ENCODE peak calls at places on chromosomes 6 and 20, in five cellular contexts. G is K562, E is SK-N-SH, M is HepG2, K is GM12878. U is an unnamed sample.

GRCh38 chr6:12458558-12458957 is 168.4 kb downstream of the EDN1 start:
- DNase-seq in M (no peak), E (no peak), G (no peak), K (no peak), U (no peak)

GRCh38 chr20:60352017-60352416 is 393.8 kb downstream of the CDH26 start:
- DNase-seq in G (no peak), K (no peak), M (no peak), E (no peak), U (no peak)

GRCh38 chr6:14922306-14922705 is 323.6 kb upstream of the JARID2 start:
- DNase-seq in G (no peak), M (no peak), K (no peak), E (peak), U (no peak)

GRCh38 chr6:159979136-159979874 is 10.4 kb downstream of the IGF2R start:
- DNase-seq in K (peak), G (no peak), M (peak), E (no peak), U (no peak)

GRCh38 chr6:6599468-6599873 is 11.0 kb downstream of the LY86 start:
- DNase-seq in E (no peak), G (no peak), K (no peak), M (no peak), U (no peak)

GRCh38 chr20:32139947-32140346 is 30.4 kb downstream of the TM9SF4 start:
- DNase-seq in K (peak), E (no peak), M (no peak), G (no peak), U (no peak)

GRCh38 chr20:11454966-11455799 is 462.5 kb upstream of the BTBD3 start:
- DNase-seq in E (no peak), M (no peak), G (no peak), K (no peak), U (no peak)

GRCh38 chr20:62010551-62011402 is 54.9 kb downstream of the TAF4 start:
- DNase-seq in M (peak), K (peak), E (peak), G (peak), U (peak)

GRCh38 chr20:45354423-45355208 is 6.4 kb upstream of the SDC4 start:
- DNase-seq in M (no peak), E (no peak), K (no peak), G (no peak), U (no peak)

GRCh38 chr6:39887692-39888450 is 46.4 kb downstream of the MOCS1 start:
- DNase-seq in M (peak), E (no peak), G (no peak), K (no peak), U (no peak)
- TF ChIP-seq GABPA in M (no peak), E (no peak), G (no peak), K (no peak), U (no peak)

DNA sequence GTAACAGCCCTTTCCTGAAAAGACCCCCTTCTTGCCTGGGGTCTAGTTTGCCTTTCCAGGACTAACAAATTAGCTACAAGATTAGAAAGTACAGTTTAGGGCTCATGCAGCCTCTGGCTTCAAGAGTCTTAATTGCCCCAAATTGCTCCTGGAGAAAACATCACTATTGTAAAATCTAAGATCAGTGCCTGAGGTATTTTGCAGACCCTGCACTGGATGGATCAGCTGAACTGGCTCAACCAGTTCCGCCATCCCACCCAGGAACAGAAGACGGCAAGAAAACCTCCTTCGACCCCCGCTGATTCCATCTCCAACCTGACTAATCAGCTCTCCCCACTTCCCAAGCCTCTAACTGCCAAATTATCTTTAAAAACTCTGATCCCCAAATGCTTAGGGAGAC is 236.5 kb upstream of the KCNG1 start:
- DNase-seq in E (no peak), M (no peak), G (no peak), K (no peak), U (no peak)
- TF ChIP-seq SIN3A in E (no peak), M (no peak), G (no peak), K (no peak), U (no peak)

GRCh38 chr6:16822529-16822928 is 61.3 kb upstream of the ATXN1 start:
- DNase-seq in G (no peak), K (no peak), E (no peak), M (no peak), U (no peak)

GRCh38 chr6:16819752-16820151 is 58.5 kb upstream of the ATXN1 start:
- DNase-seq in E (no peak), M (no peak), G (no peak), K (no peak), U (no peak)

GRCh38 chr6:16823700-16824352 is 62.6 kb upstream of the ATXN1 start:
- DNase-seq in K (no peak), G (no peak), M (no peak), E (no peak), U (no peak)

GRCh38 chr6:16822975-16823374 is 61.7 kb upstream of the ATXN1 start:
- DNase-seq in K (no peak), E (no peak), M (no peak), G (no peak), U (no peak)

GRCh38 chr6:16821834-16822264 is 60.6 kb upstream of the ATXN1 start:
- DNase-seq in G (no peak), K (no peak), E (no peak), M (peak), U (no peak)
- TF ChIP-seq GABPA in G (no peak), K (no peak), E (no peak), M (no peak), U (no peak)

GRCh38 chr6:153997221-153997620 is 41.8 kb upstream of the OPRM1 start:
- DNase-seq in E (no peak), K (no peak), G (no peak), M (no peak), U (no peak)
- TF ChIP-seq SIN3A in E (no peak), K (no peak), G (no peak), M (no peak), U (no peak)

DNA sequence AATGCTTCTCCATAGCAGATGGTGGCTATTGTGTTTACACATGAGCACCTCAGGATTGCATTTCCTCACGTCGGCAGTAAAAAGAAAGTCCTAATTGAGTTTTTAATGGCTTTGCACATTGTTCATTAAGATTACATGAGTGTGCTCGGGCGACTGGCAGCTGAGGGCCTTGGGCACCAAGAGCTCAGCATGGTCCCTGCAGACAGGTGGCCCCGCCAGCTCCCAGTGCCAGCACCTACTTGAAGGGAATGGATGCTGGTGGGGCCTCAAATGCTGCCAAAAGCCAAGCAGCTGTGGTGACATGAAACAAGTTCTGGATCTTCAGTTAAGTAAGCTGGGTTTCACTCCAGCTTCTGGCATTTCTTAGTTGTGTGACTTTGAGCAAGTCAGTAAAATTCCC is 394.3 kb downstream of the PTPRT start:
- DNase-seq in M (no peak), G (no peak), E (no peak), K (no peak), U (no peak)
- TF ChIP-seq GABPA in M (no peak), G (no peak), E (no peak), K (no peak), U (no peak)

GRCh38 chr6:125636671-125637070 is 112.8 kb upstream of the HEY2 start:
- DNase-seq in K (no peak), E (no peak), M (no peak), G (no peak), U (no peak)

GRCh38 chr6:125637207-125637606 is 112.2 kb upstream of the HEY2 start:
- DNase-seq in E (no peak), G (no peak), M (no peak), K (no peak), U (no peak)

GRCh38 chr6:125640441-125641150 is 108.8 kb upstream of the HEY2 start:
- DNase-seq in M (no peak), E (no peak), K (no peak), G (no peak), U (no peak)

DNA sequence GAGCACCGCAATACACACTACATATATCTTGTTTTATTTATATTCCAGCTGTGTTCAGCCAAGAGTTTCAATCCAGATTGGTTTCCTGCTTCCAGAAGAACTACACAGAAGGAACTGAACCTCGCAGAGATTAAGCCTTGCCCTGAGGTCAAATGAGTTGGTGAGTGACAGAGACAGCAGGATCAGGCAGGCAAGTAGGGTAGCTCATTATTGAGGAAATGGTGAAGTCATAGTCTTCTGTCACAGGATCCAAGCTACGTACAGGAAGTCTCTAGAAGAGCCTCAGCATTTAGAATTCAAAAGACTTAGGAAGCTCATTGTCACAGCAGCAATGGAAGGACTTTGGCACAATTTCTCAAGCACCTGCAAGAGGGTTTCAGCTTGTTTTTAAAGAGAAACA is 109.8 kb upstream of the HEY2 start:
- DNase-seq in E (no peak), K (no peak), M (no peak), G (no peak), U (no peak)
- TF ChIP-seq SIN3A in E (no peak), K (no peak), M (no peak), G (no peak), U (no peak)

DNA sequence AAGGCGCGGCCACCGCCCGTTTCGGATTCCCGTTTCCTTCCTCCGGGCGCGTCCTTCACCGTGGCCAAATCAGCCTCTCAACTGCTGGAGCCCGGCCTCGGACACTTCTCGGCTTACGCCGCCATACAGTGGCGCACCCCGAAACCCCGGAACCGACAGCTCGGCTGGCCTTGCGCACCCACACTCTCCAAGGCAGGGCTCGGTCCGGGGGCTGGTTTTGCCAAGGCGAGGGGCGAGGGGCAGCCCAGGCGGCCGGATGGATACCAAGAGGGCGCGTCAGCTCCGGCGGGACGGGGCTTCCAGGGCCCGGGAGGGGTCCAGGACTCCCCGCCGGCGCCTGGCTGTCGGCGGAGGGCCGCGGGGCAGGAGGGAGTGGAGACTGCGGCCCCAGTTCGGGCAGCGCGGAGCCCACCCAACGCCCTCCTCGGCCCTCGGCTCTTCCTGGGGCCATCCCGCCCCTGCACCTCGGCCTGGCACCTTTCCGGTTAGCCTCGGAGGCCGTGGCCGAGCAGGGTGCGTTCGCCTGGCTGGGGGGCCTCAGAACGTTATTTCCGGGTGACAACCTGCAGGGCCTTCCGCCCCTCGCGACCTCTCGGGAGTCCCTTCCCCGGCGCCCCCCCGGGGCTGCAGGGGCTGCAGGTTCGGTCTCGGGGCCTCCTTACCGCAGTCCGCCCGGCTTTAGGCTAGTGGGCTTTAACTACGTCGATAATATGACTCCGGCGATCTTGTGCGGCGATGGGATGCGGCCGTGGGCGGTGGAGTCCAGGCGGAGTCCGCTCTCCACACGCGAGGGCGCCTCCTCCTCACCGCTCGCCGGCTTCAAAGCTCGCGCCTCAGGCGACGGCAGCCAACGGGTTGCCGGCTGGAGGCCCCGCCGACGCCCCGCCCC is 697 bp upstream of the CEP43 start:
- DNase-seq in K (no peak), M (no peak), G (peak), E (peak), U (no peak)
- TF ChIP-seq GABPA in K (no peak), M (no peak), G (peak), E (no peak), U (no peak)

GRCh38 chr6:109671721-109672120 is 19.3 kb downstream of the AK9 start:
- DNase-seq in E (no peak), G (no peak), K (no peak), M (peak), U (no peak)
- TF ChIP-seq SIN3A in E (no peak), G (no peak), K (no peak), M (no peak), U (no peak)

DNA sequence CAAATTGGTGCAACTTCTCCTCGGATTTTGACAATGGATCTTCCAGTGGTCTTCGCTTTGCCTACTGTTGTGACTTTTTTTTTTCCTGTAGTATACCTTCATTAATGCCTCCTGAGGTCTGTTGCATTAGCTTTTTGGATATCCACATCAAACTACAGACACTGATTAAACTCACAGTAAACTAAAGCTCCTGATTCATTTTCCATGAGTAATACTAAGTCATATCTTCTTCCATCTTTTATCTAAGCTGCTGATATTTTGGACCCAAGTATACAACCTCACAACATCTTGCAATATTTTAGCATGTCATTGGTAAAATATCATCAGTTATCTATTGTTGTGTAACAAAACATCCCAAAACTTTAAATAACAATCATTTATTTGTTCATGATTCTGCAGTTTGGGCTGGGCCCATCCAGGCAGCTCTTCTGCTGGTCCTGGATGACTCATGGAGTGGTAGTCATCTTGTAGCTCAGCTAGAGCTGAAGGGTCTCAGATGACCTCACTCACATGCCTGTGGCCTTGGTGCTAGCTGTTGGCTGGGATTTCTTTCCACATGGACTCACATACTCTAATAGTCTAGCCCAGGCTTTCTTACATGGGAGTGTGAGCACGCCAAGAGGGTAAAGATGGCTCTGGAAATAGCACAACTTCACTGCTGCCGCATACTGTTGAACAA is 78.3 kb upstream of the SRSF6 start:
- DNase-seq in M (peak), E (no peak), G (no peak), K (no peak), U (no peak)
- TF ChIP-seq GABPA in M (no peak), E (no peak), G (no peak), K (no peak), U (no peak)